ENCODE peak calls at places on chromosomes 16 and 17, in five cellular contexts. One of them, this sample, is unnamed.

GRCh38 chr17:33200587-33200986 is 92.5 kb downstream of the ASIC2 start:
- DNase-seq in astrocyte of the cerebellum: no peak
- DNase-seq in tibial artery: peak
- DNase-seq in left ventricle myocardium inferior: no peak
- DNase-seq in HFF-Myc: no peak
- DNase-seq in this sample: peak

GRCh38 chr17:80443498-80443897 is 28.5 kb downstream of the ENDOV start:
- DNase-seq in astrocyte of the cerebellum: no peak
- DNase-seq in tibial artery: no peak
- DNase-seq in left ventricle myocardium inferior: no peak
- DNase-seq in HFF-Myc: no peak
- DNase-seq in this sample: no peak

GRCh38 chr16:62829084-62829483 is 792.8 kb upstream of the CDH8 start:
- DNase-seq in astrocyte of the cerebellum: no peak
- DNase-seq in tibial artery: no peak
- DNase-seq in left ventricle myocardium inferior: no peak
- DNase-seq in HFF-Myc: no peak
- DNase-seq in this sample: no peak

GRCh38 chr16:84332975-84333684 is 35.2 kb upstream of the ATP2C2 start:
- DNase-seq in astrocyte of the cerebellum: no peak
- DNase-seq in tibial artery: no peak
- DNase-seq in left ventricle myocardium inferior: no peak
- DNase-seq in HFF-Myc: no peak
- DNase-seq in this sample: no peak

GRCh38 chr17:77924757-77925336 is 33.7 kb upstream of the TNRC6C start:
- DNase-seq in astrocyte of the cerebellum: peak
- DNase-seq in tibial artery: peak
- DNase-seq in left ventricle myocardium inferior: peak
- DNase-seq in HFF-Myc: no peak
- DNase-seq in this sample: no peak

GRCh38 chr17:2398655-2399571 is 1.9 kb downstream of the MNT start:
- DNase-seq in astrocyte of the cerebellum: no peak
- DNase-seq in tibial artery: peak
- DNase-seq in left ventricle myocardium inferior: peak
- DNase-seq in HFF-Myc: no peak
- DNase-seq in this sample: no peak

GRCh38 chr17:82566129-82566995 is 46.8 kb downstream of the FOXK2 start:
- DNase-seq in astrocyte of the cerebellum: no peak
- DNase-seq in tibial artery: no peak
- DNase-seq in left ventricle myocardium inferior: no peak
- DNase-seq in HFF-Myc: no peak
- DNase-seq in this sample: no peak

GRCh38 chr17:45050680-45051059 is 762 bp downstream of the DCAKD start:
- DNase-seq in astrocyte of the cerebellum: no peak
- DNase-seq in tibial artery: no peak
- DNase-seq in left ventricle myocardium inferior: no peak
- DNase-seq in HFF-Myc: no peak
- DNase-seq in this sample: no peak

GRCh38 chr17:29155235-29155965 is 24.8 kb downstream of the MYO18A start:
- DNase-seq in astrocyte of the cerebellum: no peak
- DNase-seq in tibial artery: no peak
- DNase-seq in left ventricle myocardium inferior: no peak
- DNase-seq in HFF-Myc: no peak
- DNase-seq in this sample: no peak

GRCh38 chr16:21336231-21336630 is 58.1 kb upstream of the CRYM start:
- DNase-seq in astrocyte of the cerebellum: no peak
- DNase-seq in tibial artery: no peak
- DNase-seq in left ventricle myocardium inferior: no peak
- DNase-seq in HFF-Myc: no peak
- DNase-seq in this sample: no peak

GRCh38 chr17:79979841-79980215 is 55.8 kb downstream of the TBC1D16 start:
- DNase-seq in astrocyte of the cerebellum: no peak
- DNase-seq in tibial artery: peak
- DNase-seq in left ventricle myocardium inferior: no peak
- DNase-seq in HFF-Myc: no peak
- DNase-seq in this sample: no peak

GRCh38 chr16:25014500-25015147 is 545 bp downstream of the ARHGAP17 start:
- DNase-seq in astrocyte of the cerebellum: no peak
- DNase-seq in tibial artery: peak
- DNase-seq in left ventricle myocardium inferior: peak
- DNase-seq in HFF-Myc: no peak
- DNase-seq in this sample: peak

GRCh38 chr17:1714980-1715802 is 5.0 kb upstream of the TLCD2 start:
- DNase-seq in astrocyte of the cerebellum: peak
- DNase-seq in tibial artery: peak
- DNase-seq in left ventricle myocardium inferior: peak
- DNase-seq in HFF-Myc: no peak
- DNase-seq in this sample: peak

GRCh38 chr17:49074851-49075540 is 57.6 kb upstream of the B4GALNT2 start:
- DNase-seq in astrocyte of the cerebellum: peak
- DNase-seq in tibial artery: no peak
- DNase-seq in left ventricle myocardium inferior: no peak
- DNase-seq in HFF-Myc: no peak
- DNase-seq in this sample: no peak

GRCh38 chr17:80703109-80703508 is 158.5 kb downstream of the RPTOR start:
- DNase-seq in astrocyte of the cerebellum: no peak
- DNase-seq in tibial artery: no peak
- DNase-seq in left ventricle myocardium inferior: no peak
- DNase-seq in HFF-Myc: no peak
- DNase-seq in this sample: no peak

GRCh38 chr17:42456223-42457106 is 2.2 kb upstream of the ATP6V0A1 start:
- DNase-seq in astrocyte of the cerebellum: peak
- DNase-seq in tibial artery: no peak
- DNase-seq in left ventricle myocardium inferior: no peak
- DNase-seq in HFF-Myc: no peak
- DNase-seq in this sample: no peak

GRCh38 chr17:40097931-40098845 is 2.2 kb downstream of the NR1D1 start:
- DNase-seq in astrocyte of the cerebellum: no peak
- DNase-seq in tibial artery: peak
- DNase-seq in left ventricle myocardium inferior: peak
- DNase-seq in HFF-Myc: no peak
- DNase-seq in this sample: no peak
- TF ChIP-seq CTCF in astrocyte of the cerebellum: no peak
- TF ChIP-seq CTCF in tibial artery: no peak
- TF ChIP-seq CTCF in left ventricle myocardium inferior: no peak
- TF ChIP-seq CTCF in HFF-Myc: no peak
- TF ChIP-seq CTCF in this sample: no peak

GRCh38 chr17:69907081-69907847 is 167.8 kb upstream of the KCNJ16 start:
- DNase-seq in astrocyte of the cerebellum: no peak
- DNase-seq in tibial artery: no peak
- DNase-seq in left ventricle myocardium inferior: no peak
- DNase-seq in HFF-Myc: no peak
- DNase-seq in this sample: no peak
- TF ChIP-seq CTCF in astrocyte of the cerebellum: no peak
- TF ChIP-seq CTCF in tibial artery: no peak
- TF ChIP-seq CTCF in left ventricle myocardium inferior: no peak
- TF ChIP-seq CTCF in HFF-Myc: no peak
- TF ChIP-seq CTCF in this sample: no peak

DNA sequence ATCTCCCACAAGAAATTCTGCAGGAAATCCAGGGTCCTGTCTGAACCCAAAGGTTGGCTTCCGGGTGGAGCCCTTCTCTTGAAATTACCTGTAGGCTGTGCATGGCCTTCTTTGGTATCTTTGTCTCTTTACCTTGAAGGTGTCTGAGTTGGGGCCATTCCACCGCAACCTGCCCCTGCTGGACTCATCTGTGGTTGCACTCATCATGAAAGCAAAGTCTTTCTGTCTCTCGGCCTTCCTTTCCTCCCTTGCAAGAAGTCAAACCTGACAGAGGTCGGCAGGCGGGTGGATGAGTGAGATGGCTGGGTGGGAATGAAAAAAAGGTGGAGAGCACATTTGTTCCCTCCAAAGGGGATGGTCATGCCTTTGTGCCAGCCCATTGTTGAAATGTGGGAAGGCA is 25.1 kb downstream of the SALL1 start:
- DNase-seq in astrocyte of the cerebellum: no peak
- DNase-seq in tibial artery: no peak
- DNase-seq in left ventricle myocardium inferior: no peak
- DNase-seq in HFF-Myc: no peak
- DNase-seq in this sample: no peak
- TF ChIP-seq CTCF in astrocyte of the cerebellum: no peak
- TF ChIP-seq CTCF in tibial artery: no peak
- TF ChIP-seq CTCF in left ventricle myocardium inferior: no peak
- TF ChIP-seq CTCF in HFF-Myc: no peak
- TF ChIP-seq CTCF in this sample: peak

GRCh38 chr17:68734911-68735310 is 133.7 kb upstream of the FAM20A start:
- DNase-seq in astrocyte of the cerebellum: no peak
- DNase-seq in tibial artery: no peak
- DNase-seq in left ventricle myocardium inferior: no peak
- DNase-seq in HFF-Myc: no peak
- DNase-seq in this sample: no peak

GRCh38 chr17:68738044-68738443 is 136.9 kb upstream of the FAM20A start:
- DNase-seq in astrocyte of the cerebellum: no peak
- DNase-seq in tibial artery: no peak
- DNase-seq in left ventricle myocardium inferior: no peak
- DNase-seq in HFF-Myc: no peak
- DNase-seq in this sample: no peak

DNA sequence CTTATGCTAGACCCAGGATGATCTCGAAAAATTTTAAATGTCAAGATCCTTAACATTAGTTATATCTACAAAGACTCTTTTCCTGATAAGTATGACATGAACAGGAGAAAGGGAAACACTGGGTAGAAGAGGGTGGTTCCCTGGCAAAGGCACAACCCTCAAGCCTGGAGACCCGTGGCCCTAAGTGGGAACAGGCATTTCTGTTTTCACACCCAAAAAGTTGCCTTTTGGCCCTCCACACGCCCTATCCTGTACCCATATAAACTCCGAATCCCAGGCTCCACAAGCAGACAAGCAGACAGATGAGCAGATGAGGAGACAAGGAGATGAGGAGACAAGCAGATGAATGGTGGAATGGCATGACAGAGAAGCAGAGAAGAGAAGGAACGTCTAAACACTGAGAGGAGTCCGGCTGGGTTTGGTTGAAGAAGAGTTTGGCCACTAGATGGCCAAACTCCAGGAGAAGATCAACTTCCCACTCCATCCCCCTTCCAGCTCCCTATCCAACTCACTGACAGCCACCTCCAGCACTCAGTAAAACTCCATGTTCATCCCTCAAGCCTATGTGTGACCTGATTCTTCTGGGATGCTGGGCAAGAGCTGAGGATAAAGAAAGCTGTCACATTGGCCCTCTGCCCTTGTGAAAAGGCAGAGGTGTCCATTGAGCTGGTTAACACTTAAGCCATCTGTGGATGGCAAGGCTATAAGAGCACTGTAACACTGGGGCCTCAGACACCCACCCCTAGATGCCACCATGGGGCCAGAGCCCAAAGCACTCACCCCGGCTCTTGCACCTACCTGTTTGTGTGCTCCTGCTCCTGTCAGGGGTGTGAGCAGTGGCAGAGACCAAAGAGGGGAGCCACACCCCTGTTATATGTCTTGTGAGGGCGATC is 139.6 kb upstream of the FAM20A start:
- DNase-seq in astrocyte of the cerebellum: no peak
- DNase-seq in tibial artery: no peak
- DNase-seq in left ventricle myocardium inferior: no peak
- DNase-seq in HFF-Myc: no peak
- DNase-seq in this sample: no peak
- TF ChIP-seq CTCF in astrocyte of the cerebellum: no peak
- TF ChIP-seq CTCF in tibial artery: no peak
- TF ChIP-seq CTCF in left ventricle myocardium inferior: no peak
- TF ChIP-seq CTCF in HFF-Myc: peak
- TF ChIP-seq CTCF in this sample: no peak

GRCh38 chr17:76538281-76538931 is 897 bp upstream of the CYGB start:
- DNase-seq in astrocyte of the cerebellum: no peak
- DNase-seq in tibial artery: peak
- DNase-seq in left ventricle myocardium inferior: peak
- DNase-seq in HFF-Myc: no peak
- DNase-seq in this sample: no peak

GRCh38 chr17:76537578-76538280 is at the start of gene CYGB:
- DNase-seq in astrocyte of the cerebellum: no peak
- DNase-seq in tibial artery: no peak
- DNase-seq in left ventricle myocardium inferior: peak
- DNase-seq in HFF-Myc: no peak
- DNase-seq in this sample: no peak

GRCh38 chr17:76540381-76541300 is 797 bp downstream of the PRCD start:
- DNase-seq in astrocyte of the cerebellum: peak
- DNase-seq in tibial artery: peak
- DNase-seq in left ventricle myocardium inferior: peak
- DNase-seq in HFF-Myc: peak
- DNase-seq in this sample: peak

GRCh38 chr17:76538941-76539340 is 903 bp upstream of the PRCD start:
- DNase-seq in astrocyte of the cerebellum: no peak
- DNase-seq in tibial artery: peak
- DNase-seq in left ventricle myocardium inferior: peak
- DNase-seq in HFF-Myc: no peak
- DNase-seq in this sample: no peak

DNA sequence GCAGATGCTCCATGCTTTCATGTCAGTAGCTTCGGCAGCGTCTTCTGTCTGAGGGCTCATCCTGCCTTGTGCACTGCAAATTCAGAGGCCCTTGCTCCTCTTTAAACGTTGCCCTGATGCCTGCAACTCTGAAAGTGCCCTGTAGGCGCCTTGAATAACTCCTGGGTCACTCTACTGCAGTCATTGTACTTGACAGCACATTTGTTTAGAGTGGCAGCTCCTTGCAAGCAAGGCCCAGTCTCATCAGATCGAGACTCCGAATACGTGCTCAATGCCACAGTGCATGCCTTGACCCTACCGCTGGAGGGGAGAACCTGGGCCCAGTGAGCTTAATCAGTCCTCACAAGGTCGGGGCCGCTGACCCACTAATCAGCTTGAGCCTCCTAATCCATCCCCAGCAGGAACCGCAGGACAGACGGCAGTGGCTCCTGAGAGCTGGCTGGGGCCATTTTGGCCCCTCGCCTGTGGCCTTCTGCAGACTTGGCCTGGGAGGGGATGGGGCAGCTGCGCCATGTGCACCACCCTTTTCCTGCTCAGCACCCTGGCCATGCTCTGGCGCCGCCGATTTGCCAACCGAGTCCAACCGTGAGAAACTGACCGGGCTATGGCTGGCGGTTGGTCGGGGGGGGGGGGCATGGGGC is at the start of gene PRCD:
- DNase-seq in astrocyte of the cerebellum: no peak
- DNase-seq in tibial artery: peak
- DNase-seq in left ventricle myocardium inferior: peak
- DNase-seq in HFF-Myc: no peak
- DNase-seq in this sample: no peak
- TF ChIP-seq CTCF in astrocyte of the cerebellum: no peak
- TF ChIP-seq CTCF in tibial artery: no peak
- TF ChIP-seq CTCF in left ventricle myocardium inferior: no peak
- TF ChIP-seq CTCF in HFF-Myc: peak
- TF ChIP-seq CTCF in this sample: peak